ENCODE peak calls at places on chromosomes 2 and 18, in four cellular contexts. T, G, E and L are unnamed samples.

GRCh38 chr2:71813801-71814470 is 333.7 kb downstream of the CYP26B1 start:
- DNase-seq in T (peak), G (no peak), E (no peak), L (no peak)

GRCh38 chr2:28765316-28765715 is 13.7 kb downstream of the PPP1CB start:
- DNase-seq in T (peak), G (no peak), E (no peak), L (no peak)

GRCh38 chr18:9653390-9653789 is 39.0 kb upstream of the PPP4R1 start:
- DNase-seq in T (no peak), G (peak), E (no peak), L (no peak)

GRCh38 chr18:35938562-35938961 is 33.9 kb upstream of the RMP24 start:
- DNase-seq in T (no peak), G (no peak), E (no peak), L (no peak)

GRCh38 chr2:86788881-86789686 is 1.6 kb downstream of the CD8A start:
- DNase-seq in T (no peak), G (peak), E (no peak), L (no peak)

GRCh38 chr2:152263902-152264301 is 71.1 kb upstream of the FMNL2 start:
- DNase-seq in T (no peak), G (no peak), E (no peak), L (no peak)

GRCh38 chr2:213475433-213475832 is 191.2 kb downstream of the SPAG16 start:
- DNase-seq in T (no peak), G (no peak), E (no peak), L (no peak)

GRCh38 chr2:10185046-10185445 is 62.5 kb downstream of the RRM2 start:
- DNase-seq in T (peak), G (no peak), E (no peak), L (no peak)

GRCh38 chr2:100223502-100223901 is 81.1 kb upstream of the AFF3 start:
- DNase-seq in T (no peak), G (no peak), E (no peak), L (no peak)

GRCh38 chr2:202780514-202781021 is 91.0 kb downstream of the ICA1L start:
- DNase-seq in T (no peak), G (no peak), E (no peak), L (no peak)

GRCh38 chr2:147649963-147650362 is 194.9 kb upstream of the ACVR2A start:
- DNase-seq in T (no peak), G (no peak), E (no peak), L (no peak)

GRCh38 chr2:20620271-20620681 is 30.6 kb downstream of the HS1BP3 start:
- DNase-seq in T (no peak), G (no peak), E (no peak), L (no peak)

GRCh38 chr2:86105252-86105968 is at the start of gene POLR1A:
- DNase-seq in T (peak), G (peak), E (peak), L (peak)